ENCODE peak calls at places on chromosome 4, in eight cellular contexts. I is COR-L47; G is foreskin fibroblast; A is activated T-cell treated with anti-CD3 and anti-CD28 coated beads for 1 hour; R is stimulated activated CD8-positive, alpha-beta memory T cell treated with anti-CD3 and anti-CD28 coated beads, Interleukin-7, amount 100 ng/mL, for 1 hour; P is brain microvascular endothelial cell; X is GOT3; F is NCI-H146. Z is an unnamed sample.

GRCh38 chr4:3045500-3045850 is 28.9 kb downstream of the HTT-AS start:
- DNase-seq in I (no peak), P (peak; percentile 93), A (peak; percentile 43), F (no peak), R (peak; percentile 56), G (peak; percentile 24), X (no peak), Z (no peak)

GRCh38 chr4:20203508-20203907 is 48.2 kb upstream of the SLIT2 start:
- DNase-seq in F (no peak), X (peak; percentile 2), A (no peak), P (peak; percentile 83), G (peak; percentile 96), R (no peak), I (no peak), Z (no peak)

GRCh38 chr4:95839891-95840290 is at the start of gene PDHA2:
- DNase-seq in P (no peak), F (no peak), R (no peak), G (no peak), I (no peak), A (no peak), X (no peak), Z (no peak)

GRCh38 chr4:164509951-164510350 is 244.0 kb upstream of the SMIM31 start:
- DNase-seq in P (no peak), R (no peak), I (no peak), F (no peak), G (no peak), X (no peak), A (no peak), Z (no peak)

GRCh38 chr4:69092190-69092589 is 4.1 kb upstream of the UGT2B7 start:
- DNase-seq in P (peak; percentile 52), R (no peak), A (no peak), X (no peak), F (peak; percentile 82), G (peak; percentile 62), I (peak; percentile 69), Z (peak; percentile 36)

GRCh38 chr4:114599231-114600065 is 841 bp downstream of the UGT8 start:
- DNase-seq in G (peak; percentile 29), R (no peak), A (no peak), I (peak; percentile 49), X (no peak), F (peak; percentile 73), P (no peak), Z (no peak)

GRCh38 chr4:83783179-83783578 is 247.3 kb downstream of the GPAT3 start:
- DNase-seq in A (no peak), G (no peak), F (no peak), X (no peak), P (no peak), I (no peak), R (no peak), Z (no peak)

GRCh38 chr4:1726146-1726934 is 5.0 kb downstream of the TACC3 start:
- DNase-seq in R (peak; percentile 76), A (peak; percentile 95), P (peak; percentile 85), I (peak; percentile 64), X (peak; percentile 30), F (peak; percentile 73), G (peak; percentile 92), Z (no peak)

GRCh38 chr4:98728433-98728832 is 70.0 kb upstream of the TSPAN5 start:
- DNase-seq in F (no peak), G (peak; percentile 75), P (peak; percentile 70), I (no peak), X (no peak), R (no peak), A (no peak), Z (no peak)

GRCh38 chr4:13403326-13403725 is 80.8 kb downstream of the RAB28 start:
- DNase-seq in R (no peak), F (no peak), A (no peak), P (no peak), G (no peak), X (no peak), I (no peak), Z (no peak)

GRCh38 chr4:85939595-85939994 is 420.3 kb downstream of the MAPK10 start:
- DNase-seq in X (no peak), F (no peak), P (no peak), G (peak; percentile 47), A (no peak), R (no peak), I (no peak), Z (no peak)

GRCh38 chr4:124997124-124997523 is 284.6 kb upstream of the ANKRD50 start:
- DNase-seq in P (no peak), G (no peak), R (no peak), F (no peak), I (no peak), X (no peak), A (no peak), Z (no peak)

GRCh38 chr4:149887091-149887490 is 71.4 kb upstream of the IQCM start:
- DNase-seq in R (no peak), P (no peak), X (no peak), G (no peak), I (no peak), F (no peak), A (no peak), Z (no peak)

GRCh38 chr4:17234678-17235077 is 277.2 kb downstream of the QDPR start:
- DNase-seq in P (no peak), R (no peak), X (no peak), I (no peak), A (no peak), G (no peak), F (no peak), Z (no peak)

GRCh38 chr4:176939445-176939844 is 146.7 kb upstream of the VEGFC start:
- DNase-seq in P (peak; percentile 76), R (no peak), A (no peak), G (peak; percentile 50), F (no peak), I (no peak), X (no peak), Z (no peak)

GRCh38 chr4:94530073-94530472 is 78.3 kb downstream of the PDLIM5 start:
- DNase-seq in X (no peak), R (no peak), A (no peak), P (no peak), I (no peak), G (no peak), F (no peak), Z (no peak)

GRCh38 chr4:136742330-136742729 is 790.0 kb downstream of the PCDH18 start:
- DNase-seq in X (no peak), P (peak; percentile 30), A (no peak), I (no peak), G (peak; percentile 4), R (no peak), F (no peak), Z (no peak)

GRCh38 chr4:156293657-156294297 is 340.1 kb upstream of the CTSO start:
- DNase-seq in X (no peak), R (no peak), G (peak; percentile 88), A (no peak), I (peak; percentile 47), F (peak; percentile 61), P (peak; percentile 85), Z (peak; percentile 73)

GRCh38 chr4:24980064-24980690 is 50.6 kb downstream of the LGI2 start:
- DNase-seq in P (peak; percentile 59), I (peak; percentile 51), R (peak; percentile 2), A (peak; percentile 20), F (peak; percentile 50), G (peak; percentile 88), X (no peak), Z (peak; percentile 1)

GRCh38 chr4:16136771-16137170 is 52.9 kb upstream of the PROM1 start:
- DNase-seq in R (no peak), G (no peak), X (no peak), P (no peak), F (no peak), I (no peak), A (no peak), Z (no peak)

GRCh38 chr4:47287735-47288134 is 175.8 kb downstream of the COMMD8 start:
- DNase-seq in F (no peak), P (peak; percentile 87), R (no peak), A (no peak), G (peak; percentile 76), X (peak; percentile 10), I (no peak), Z (no peak)

GRCh38 chr4:55503164-55503563 is 43.5 kb downstream of the CLOCK start:
- DNase-seq in F (no peak), G (peak; percentile 66), A (no peak), X (no peak), R (no peak), I (no peak), P (peak; percentile 36), Z (no peak)

GRCh38 chr4:181245326-181245725 is 997.9 kb upstream of the TENM3 start:
- DNase-seq in G (no peak), P (no peak), R (no peak), F (no peak), X (no peak), A (no peak), I (no peak), Z (no peak)

GRCh38 chr4:89254847-89255246 is 52.8 kb downstream of the GPRIN3 start:
- DNase-seq in F (peak; percentile 17), A (peak; percentile 29), X (no peak), P (no peak), I (no peak), G (peak; percentile 37), R (peak; percentile 7), Z (no peak)

GRCh38 chr4:69056921-69057562 is 39.2 kb upstream of the UGT2B7 start:
- DNase-seq in P (no peak), I (no peak), X (no peak), A (no peak), F (no peak), R (no peak), G (no peak), Z (no peak)

GRCh38 chr4:79763486-79764075 is 309.4 kb downstream of the ANTXR2 start:
- DNase-seq in F (no peak), I (no peak), X (no peak), G (no peak), P (no peak), A (no peak), R (no peak), Z (no peak)

GRCh38 chr4:146333187-146333894 is 119.0 kb downstream of the REELD1 start:
- DNase-seq in R (no peak), I (no peak), G (peak; percentile 51), F (no peak), P (peak; percentile 45), A (no peak), X (no peak), Z (no peak)

GRCh38 chr4:6986067-6986780 is 56.9 kb upstream of the TADA2B start:
- DNase-seq in R (peak; percentile 4), A (no peak), I (no peak), G (peak; percentile 83), F (peak; percentile 58), P (peak; percentile 84), X (no peak), Z (no peak)

GRCh38 chr4:15533817-15534216 is 64.1 kb downstream of the CC2D2A start:
- DNase-seq in P (no peak), A (no peak), R (no peak), I (no peak), F (no peak), X (no peak), G (no peak), Z (no peak)

GRCh38 chr4:168524006-168524405 is 27.2 kb downstream of the PALLD start:
- DNase-seq in F (no peak), A (no peak), R (no peak), P (no peak), I (no peak), G (peak; percentile 77), X (no peak), Z (no peak)

GRCh38 chr4:80266902-80267380 is 477 bp downstream of the FGF5 start:
- DNase-seq in X (no peak), P (peak; percentile 39), R (no peak), F (peak; percentile 72), G (peak; percentile 72), A (no peak), I (peak; percentile 51), Z (peak; percentile 25)

GRCh38 chr4:99458911-99459447 is 23.8 kb upstream of the ADH7 start:
- DNase-seq in X (no peak), P (no peak), F (no peak), R (no peak), A (no peak), I (no peak), G (peak; percentile 5), Z (no peak)

GRCh38 chr4:3461515-3462291 is 1.4 kb upstream of the DOK7 start:
- DNase-seq in R (no peak), F (peak; percentile 19), G (no peak), P (no peak), I (peak; percentile 67), X (no peak), A (no peak), Z (no peak)

GRCh38 chr4:87103086-87103485 is 117.3 kb downstream of the KLHL8 start:
- DNase-seq in R (no peak), G (peak; percentile 8), F (no peak), I (no peak), P (peak; percentile 29), X (no peak), A (no peak), Z (no peak)

Z was measured in NCI-H748 treated with DMSO at 0.1 percent for 48 hours.